ENCODE peak calls at places on chromosomes 1 and 21, in nine cellular contexts. Z is WTC11; K is stimulated activated CD8-positive, alpha-beta memory T cell treated with anti-CD3 and anti-CD28 coated beads, Interleukin-2, amount 100 ng/mL, for 48 hours; T is KBM-7; A is heart left ventricle; F is fibroblast of pulmonary artery; E is HTR-8/SVneo; U is AG20443; C is mucosa of gallbladder. H is an unnamed sample.

GRCh38 chr1:233621923-233622322 is 8.0 kb downstream of the KCNK1 start:
- DNase-seq in K (no peak), A (no peak), T (no peak), C (no peak), F (no peak), Z (no peak), E (no peak), U (no peak), H (no peak)

GRCh38 chr1:183191833-183192232 is 5.8 kb downstream of the LAMC2 start:
- DNase-seq in A (no peak), T (no peak), Z (no peak), K (no peak), F (peak), E (peak), U (peak), C (no peak), H (no peak)

GRCh38 chr1:157409927-157410326 is 142.4 kb downstream of the FCRL5 start:
- DNase-seq in C (no peak), F (no peak), K (no peak), U (no peak), T (no peak), A (no peak), Z (no peak), E (no peak), H (no peak)

GRCh38 chr1:172069535-172069934 is 228.2 kb downstream of the DNM3 start:
- DNase-seq in F (peak), K (no peak), Z (no peak), E (no peak), A (no peak), T (no peak), U (peak), C (no peak), H (no peak)

GRCh38 chr21:24290151-24290833 is 1317.0 kb downstream of the MRPL39 start:
- DNase-seq in E (no peak), K (no peak), U (no peak), T (no peak), A (no peak), C (no peak), Z (no peak), F (no peak), H (peak)

GRCh38 chr1:109256085-109256484 is 6.7 kb downstream of the CELSR2 start:
- DNase-seq in Z (no peak), U (no peak), T (no peak), K (no peak), E (no peak), A (no peak), C (no peak), F (no peak), H (no peak)

GRCh38 chr1:183293856-183294255 is 107.8 kb downstream of the LAMC2 start:
- DNase-seq in E (no peak), U (no peak), A (no peak), F (no peak), T (no peak), Z (no peak), C (no peak), K (no peak), H (no peak)

GRCh38 chr1:40770296-40771070 is 13.1 kb upstream of the KCNQ4 start:
- DNase-seq in K (no peak), U (no peak), Z (peak), A (no peak), F (no peak), E (no peak), C (no peak), T (peak), H (no peak)